ENCODE peak calls at places on chromosomes 16 and 17, in four cellular contexts. J is GM04503; K is A549; N is CD8-positive, alpha-beta memory T cell. I is an unnamed sample.

GRCh38 chr16:58652741-58653140 is 23.1 kb upstream of the CNOT1 start:
- DNase-seq in N (no peak), K (peak), J (no peak), I (no peak)

GRCh38 chr16:13607289-13607688 is 312.7 kb upstream of the ERCC4 start:
- DNase-seq in N (no peak), K (no peak), J (no peak), I (no peak)

GRCh38 chr17:61065263-61065773 is 334.3 kb upstream of the TBX2 start:
- DNase-seq in N (no peak), K (peak), J (peak), I (peak)

GRCh38 chr16:85238233-85238647 is 126.0 kb upstream of the CIBAR2 start:
- DNase-seq in J (no peak), N (no peak), K (no peak), I (no peak)

GRCh38 chr17:332558-333322 is 19.9 kb downstream of the RPH3AL start:
- DNase-seq in K (no peak), J (peak), N (no peak), I (no peak)

GRCh38 chr17:80694992-80695912 is 150.6 kb downstream of the RPTOR start:
- DNase-seq in N (no peak), J (no peak), K (no peak), I (no peak)

GRCh38 chr17:75131278-75132017 is at the start of gene NT5C:
- DNase-seq in N (peak), J (no peak), K (peak), I (peak)

GRCh38 chr16:50015631-50016030 is 9.4 kb upstream of the CNEP1R1 start:
- DNase-seq in K (no peak), J (no peak), N (no peak), I (no peak)

GRCh38 chr17:42775534-42776098 is 2.4 kb downstream of the VPS25 start:
- DNase-seq in J (no peak), N (no peak), K (no peak), I (no peak)

GRCh38 chr17:40329981-40330794 is 21.2 kb downstream of the RARA start:
- DNase-seq in J (no peak), N (no peak), K (no peak), I (no peak)

GRCh38 chr17:17883801-17884200 is 47.0 kb upstream of the SREBF1 start:
- DNase-seq in J (no peak), N (no peak), K (no peak), I (no peak)

I was measured in GM04504.